ENCODE peak calls at places on chromosome 17, in seven cellular contexts. One of them, this sample, is unnamed. For H3K4me1, the result is how much of the 10 kb centered on the place peaks cover.

GRCh38 chr17:82250868-82251500 is 22.1 kb downstream of the SLC16A3 start:
- DNase-seq in A549: no peak
- DNase-seq in astrocyte: no peak
- DNase-seq in SJCRH30: no peak
- DNase-seq in tibial nerve: no peak
- DNase-seq in HCT116: no peak
- DNase-seq in CD8-positive, alpha-beta memory T cell: no peak
- DNase-seq in this sample: no peak

GRCh38 chr17:42740699-42741098 is 4.1 kb downstream of the EZH1 start:
- DNase-seq in astrocyte: no peak
- DNase-seq in A549: no peak
- DNase-seq in CD8-positive, alpha-beta memory T cell: no peak
- DNase-seq in tibial nerve: no peak
- DNase-seq in SJCRH30: no peak
- DNase-seq in HCT116: no peak
- DNase-seq in this sample: no peak

GRCh38 chr17:82872591-82873520 is 33.0 kb upstream of the ZNF750 start:
- DNase-seq in HCT116: no peak
- DNase-seq in CD8-positive, alpha-beta memory T cell: no peak
- DNase-seq in A549: no peak
- DNase-seq in tibial nerve: no peak
- DNase-seq in SJCRH30: peak
- DNase-seq in astrocyte: no peak
- DNase-seq in this sample: no peak

GRCh38 chr17:31320791-31321190 is 631 bp downstream of the EVI2A start:
- DNase-seq in A549: no peak
- DNase-seq in HCT116: no peak
- DNase-seq in SJCRH30: no peak
- DNase-seq in CD8-positive, alpha-beta memory T cell: no peak
- DNase-seq in tibial nerve: no peak
- DNase-seq in astrocyte: peak
- DNase-seq in this sample: no peak

GRCh38 chr17:79952915-79953314 is 82.8 kb downstream of the TBC1D16 start:
- DNase-seq in SJCRH30: no peak
- DNase-seq in tibial nerve: no peak
- DNase-seq in A549: no peak
- DNase-seq in CD8-positive, alpha-beta memory T cell: no peak
- DNase-seq in astrocyte: no peak
- DNase-seq in HCT116: no peak
- DNase-seq in this sample: no peak

GRCh38 chr17:74888440-74888839 is 5.0 kb downstream of the FADS6 start:
- DNase-seq in astrocyte: no peak
- DNase-seq in SJCRH30: no peak
- DNase-seq in A549: no peak
- DNase-seq in tibial nerve: no peak
- DNase-seq in CD8-positive, alpha-beta memory T cell: no peak
- DNase-seq in HCT116: no peak
- DNase-seq in this sample: no peak

GRCh38 chr17:33520404-33521032 is 227.4 kb upstream of the ASIC2 start:
- DNase-seq in SJCRH30: peak
- DNase-seq in A549: peak
- DNase-seq in tibial nerve: no peak
- DNase-seq in CD8-positive, alpha-beta memory T cell: no peak
- DNase-seq in HCT116: no peak
- DNase-seq in astrocyte: no peak
- DNase-seq in this sample: peak

GRCh38 chr17:11598274-11599221 is at the start of gene DNAH9:
- DNase-seq in SJCRH30: no peak
- DNase-seq in astrocyte: peak
- DNase-seq in CD8-positive, alpha-beta memory T cell: no peak
- DNase-seq in HCT116: no peak
- DNase-seq in tibial nerve: peak
- DNase-seq in A549: peak
- DNase-seq in this sample: no peak

GRCh38 chr17:81479175-81479574 is 33.4 kb downstream of the ACTG1 start:
- DNase-seq in CD8-positive, alpha-beta memory T cell: no peak
- DNase-seq in A549: no peak
- DNase-seq in HCT116: no peak
- DNase-seq in astrocyte: no peak
- DNase-seq in SJCRH30: peak
- DNase-seq in tibial nerve: no peak
- DNase-seq in this sample: no peak

GRCh38 chr17:28612936-28613872 is 781 bp downstream of the RSKR start:
- DNase-seq in SJCRH30: peak
- DNase-seq in CD8-positive, alpha-beta memory T cell: peak
- DNase-seq in tibial nerve: no peak
- DNase-seq in astrocyte: no peak
- DNase-seq in HCT116: no peak
- DNase-seq in A549: peak
- DNase-seq in this sample: no peak

GRCh38 chr17:73960469-73960868 is 243.0 kb upstream of the RPL38 start:
- DNase-seq in tibial nerve: no peak
- DNase-seq in A549: no peak
- DNase-seq in astrocyte: no peak
- DNase-seq in SJCRH30: no peak
- DNase-seq in HCT116: no peak
- DNase-seq in CD8-positive, alpha-beta memory T cell: no peak
- DNase-seq in this sample: no peak

GRCh38 chr17:44346064-44346844 is 1.2 kb downstream of the GRN start:
- DNase-seq in CD8-positive, alpha-beta memory T cell: no peak
- DNase-seq in HCT116: no peak
- DNase-seq in astrocyte: no peak
- DNase-seq in SJCRH30: no peak
- DNase-seq in tibial nerve: no peak
- DNase-seq in A549: no peak
- DNase-seq in this sample: no peak

GRCh38 chr17:76924345-76925332 is 56.4 kb downstream of the MGAT5B start:
- DNase-seq in astrocyte: no peak
- DNase-seq in tibial nerve: no peak
- DNase-seq in A549: peak
- DNase-seq in SJCRH30: no peak
- DNase-seq in CD8-positive, alpha-beta memory T cell: no peak
- DNase-seq in HCT116: no peak
- DNase-seq in this sample: no peak

GRCh38 chr17:73719588-73720071 is 75.4 kb upstream of the SDK2 start:
- DNase-seq in A549: no peak
- DNase-seq in tibial nerve: peak
- DNase-seq in astrocyte: no peak
- DNase-seq in SJCRH30: peak
- DNase-seq in HCT116: no peak
- DNase-seq in CD8-positive, alpha-beta memory T cell: no peak
- DNase-seq in this sample: no peak

GRCh38 chr17:75506134-75506533 is 9.2 kb downstream of the CASKIN2 start:
- DNase-seq in HCT116: no peak
- DNase-seq in astrocyte: no peak
- DNase-seq in CD8-positive, alpha-beta memory T cell: no peak
- DNase-seq in tibial nerve: no peak
- DNase-seq in SJCRH30: no peak
- DNase-seq in A549: no peak
- DNase-seq in this sample: no peak

GRCh38 chr17:83129676-83130075 is 50.3 kb downstream of the METRNL start:
- DNase-seq in A549: no peak
- DNase-seq in SJCRH30: no peak
- DNase-seq in HCT116: no peak
- DNase-seq in astrocyte: no peak
- DNase-seq in tibial nerve: no peak
- DNase-seq in CD8-positive, alpha-beta memory T cell: no peak
- DNase-seq in this sample: no peak

GRCh38 chr17:34979650-34980352 is 511 bp upstream of the LIG3 start:
- DNase-seq in A549: no peak
- DNase-seq in SJCRH30: peak
- DNase-seq in HCT116: no peak
- DNase-seq in astrocyte: peak
- DNase-seq in CD8-positive, alpha-beta memory T cell: no peak
- DNase-seq in tibial nerve: no peak
- DNase-seq in this sample: no peak

GRCh38 chr17:81868674-81869220 is 2.4 kb downstream of the ARHGDIA start:
- DNase-seq in HCT116: peak
- DNase-seq in astrocyte: peak
- DNase-seq in CD8-positive, alpha-beta memory T cell: no peak
- DNase-seq in A549: peak
- DNase-seq in tibial nerve: no peak
- DNase-seq in SJCRH30: peak
- DNase-seq in this sample: no peak

GRCh38 chr17:74404218-74404617 is 27.7 kb upstream of the GPRC5C start:
- DNase-seq in astrocyte: no peak
- DNase-seq in A549: no peak
- DNase-seq in tibial nerve: no peak
- DNase-seq in CD8-positive, alpha-beta memory T cell: no peak
- DNase-seq in HCT116: no peak
- DNase-seq in SJCRH30: no peak
- DNase-seq in this sample: no peak

GRCh38 chr17:27199948-27200347 is 94.0 kb upstream of the WSB1 start:
- DNase-seq in astrocyte: no peak
- DNase-seq in HCT116: no peak
- DNase-seq in tibial nerve: no peak
- DNase-seq in A549: no peak
- DNase-seq in CD8-positive, alpha-beta memory T cell: no peak
- DNase-seq in SJCRH30: no peak
- DNase-seq in this sample: no peak

GRCh38 chr17:73560661-73561060 is 83.6 kb downstream of the SDK2 start:
- DNase-seq in HCT116: peak
- DNase-seq in A549: peak
- DNase-seq in astrocyte: no peak
- DNase-seq in tibial nerve: no peak
- DNase-seq in CD8-positive, alpha-beta memory T cell: no peak
- DNase-seq in SJCRH30: peak
- DNase-seq in this sample: no peak

GRCh38 chr17:57956311-57957119 is 1.3 kb upstream of the CUEDC1 start:
- DNase-seq in CD8-positive, alpha-beta memory T cell: peak
- DNase-seq in A549: no peak
- DNase-seq in astrocyte: no peak
- DNase-seq in SJCRH30: peak
- DNase-seq in tibial nerve: no peak
- DNase-seq in HCT116: no peak
- DNase-seq in this sample: peak

GRCh38 chr17:50373705-50374104 is 676 bp downstream of the EME1 start:
- DNase-seq in CD8-positive, alpha-beta memory T cell: no peak
- DNase-seq in astrocyte: no peak
- DNase-seq in tibial nerve: no peak
- DNase-seq in A549: no peak
- DNase-seq in SJCRH30: no peak
- DNase-seq in HCT116: no peak
- DNase-seq in this sample: no peak

GRCh38 chr17:50372222-50372621 is 762 bp downstream of the MRPL27 start:
- DNase-seq in tibial nerve: no peak
- DNase-seq in A549: no peak
- DNase-seq in CD8-positive, alpha-beta memory T cell: no peak
- DNase-seq in HCT116: no peak
- DNase-seq in astrocyte: no peak
- DNase-seq in SJCRH30: no peak
- DNase-seq in this sample: no peak

GRCh38 chr17:50371526-50371925 is 1.5 kb downstream of the MRPL27 start:
- DNase-seq in HCT116: no peak
- DNase-seq in astrocyte: no peak
- DNase-seq in A549: no peak
- DNase-seq in tibial nerve: no peak
- DNase-seq in SJCRH30: no peak
- DNase-seq in CD8-positive, alpha-beta memory T cell: no peak
- DNase-seq in this sample: no peak

GRCh38 chr17:50370052-50370451 is 2.9 kb downstream of the MRPL27 start:
- DNase-seq in HCT116: no peak
- DNase-seq in CD8-positive, alpha-beta memory T cell: no peak
- DNase-seq in SJCRH30: no peak
- DNase-seq in tibial nerve: no peak
- DNase-seq in A549: no peak
- DNase-seq in astrocyte: no peak
- DNase-seq in this sample: no peak

GRCh38 chr17:50372708-50373556 is at the start of the genes EME1 and MRPL27:
- DNase-seq in SJCRH30: peak
- DNase-seq in HCT116: peak
- DNase-seq in A549: peak
- DNase-seq in CD8-positive, alpha-beta memory T cell: peak
- DNase-seq in astrocyte: peak
- DNase-seq in tibial nerve: peak
- DNase-seq in this sample: peak
- H3K27ac ChIP-seq in SJCRH30: peak
- H3K27ac ChIP-seq in HCT116: peak
- H3K27ac ChIP-seq in A549: peak
- H3K27ac ChIP-seq in CD8-positive, alpha-beta memory T cell: peak
- H3K27ac ChIP-seq in astrocyte: peak
- H3K27ac ChIP-seq in tibial nerve: peak
- H3K27ac ChIP-seq in this sample: peak

GRCh38 chr17:40453881-40454630 is 10.8 kb downstream of the IGFBP4 start:
- DNase-seq in tibial nerve: no peak
- DNase-seq in CD8-positive, alpha-beta memory T cell: no peak
- DNase-seq in A549: no peak
- DNase-seq in astrocyte: peak
- DNase-seq in SJCRH30: no peak
- DNase-seq in HCT116: no peak
- DNase-seq in this sample: no peak
- H3K4me1 ChIP-seq in tibial nerve: half or more
- H3K4me1 ChIP-seq in CD8-positive, alpha-beta memory T cell: under half
- H3K4me1 ChIP-seq in A549: half or more
- H3K4me1 ChIP-seq in astrocyte: half or more
- H3K4me1 ChIP-seq in SJCRH30: under half
- H3K4me1 ChIP-seq in HCT116: under half
- H3K4me1 ChIP-seq in this sample: under half

DNA sequence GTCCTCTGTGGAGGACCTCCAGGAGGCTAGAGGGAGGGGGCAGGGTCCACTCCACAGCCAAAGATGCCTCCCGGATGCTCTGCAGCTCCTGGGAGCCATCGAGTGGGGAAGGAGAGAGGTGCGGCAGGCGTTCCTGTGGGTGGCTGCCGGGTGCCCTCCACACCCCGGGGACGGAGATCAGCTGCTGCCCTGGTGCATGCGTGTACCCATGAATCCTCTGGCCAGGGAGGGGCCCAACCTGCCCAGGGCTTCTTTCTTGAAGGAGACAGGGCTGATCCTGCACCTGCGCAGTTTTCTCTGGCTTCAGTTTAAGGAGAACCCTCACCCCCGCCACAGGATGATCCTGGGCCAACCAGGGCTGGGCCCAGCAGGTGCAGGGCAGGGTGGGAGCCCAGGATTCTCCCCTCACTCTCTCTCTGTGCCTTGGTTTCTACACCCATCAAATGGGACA is 33.5 kb upstream of the DOC2B start:
- DNase-seq in CD8-positive, alpha-beta memory T cell: no peak
- DNase-seq in SJCRH30: no peak
- DNase-seq in HCT116: no peak
- DNase-seq in A549: no peak
- DNase-seq in tibial nerve: no peak
- DNase-seq in astrocyte: no peak
- DNase-seq in this sample: no peak
- H3K4me3 ChIP-seq in CD8-positive, alpha-beta memory T cell: no peak
- H3K4me3 ChIP-seq in SJCRH30: no peak
- H3K4me3 ChIP-seq in HCT116: no peak
- H3K4me3 ChIP-seq in A549: no peak
- H3K4me3 ChIP-seq in tibial nerve: no peak
- H3K4me3 ChIP-seq in astrocyte: no peak
- H3K4me3 ChIP-seq in this sample: no peak

DNA sequence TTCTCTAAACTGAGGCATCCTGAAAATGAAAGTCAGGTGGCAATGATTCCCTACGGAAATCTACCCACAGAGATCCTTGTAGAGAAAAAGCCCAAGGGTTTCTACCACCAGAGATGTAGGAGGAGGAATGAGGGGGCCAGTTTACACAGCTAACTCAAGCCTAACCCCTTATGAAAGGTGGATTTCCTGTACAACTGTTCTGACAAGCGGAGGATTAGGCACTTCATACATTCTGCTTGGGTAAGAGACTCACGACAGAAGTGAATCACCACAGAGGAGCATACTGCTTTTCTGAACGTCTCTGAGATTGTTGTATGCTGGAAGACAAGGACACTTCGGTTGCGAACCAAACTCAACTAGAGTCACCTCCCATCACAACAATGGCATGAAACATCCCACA is 72.7 kb downstream of the SMG6 start:
- DNase-seq in astrocyte: peak
- DNase-seq in tibial nerve: no peak
- DNase-seq in A549: no peak
- DNase-seq in HCT116: no peak
- DNase-seq in CD8-positive, alpha-beta memory T cell: no peak
- DNase-seq in SJCRH30: no peak
- DNase-seq in this sample: no peak
- H3K27ac ChIP-seq in astrocyte: peak
- H3K27ac ChIP-seq in tibial nerve: no peak
- H3K27ac ChIP-seq in A549: no peak
- H3K27ac ChIP-seq in HCT116: no peak
- H3K27ac ChIP-seq in CD8-positive, alpha-beta memory T cell: no peak
- H3K27ac ChIP-seq in SJCRH30: no peak
- H3K27ac ChIP-seq in this sample: no peak

This sample was measured in CD4-positive, alpha-beta memory T cell.